ENCODE peak calls at places on chromosomes 16 and 17, in seven cellular contexts. One of them, this sample, is unnamed.

GRCh38 chr16:19284207-19284606 is 1.3 kb upstream of the CLEC19A start:
- DNase-seq in stimulated activated CD4-positive, alpha-beta T cell treated with anti-CD3 and anti-CD28 coated beads, Interleukin-1b, Interleukin-23, amount 100 ng/mL, for 1 hour: no peak
- DNase-seq in neural crest cell: no peak
- DNase-seq in activated T-helper 1 cell treated with anti-CD3 and anti-CD28 coated beads, Interleukin-12 subunit alpha, Interleukin-12 subunit beta, Interleukin-2, Interleukin-4 antibody, amounts not matched to agents 30 ng/mL and 10 ng/mL and 1 ng/mL, durations not matched to agents 14 hours and 24 hours and 36 hours: no peak
- DNase-seq in mesothelial cell of epicardium: no peak
- DNase-seq in NCI-H1436: no peak
- DNase-seq in iPS-NIHi11: peak
- DNase-seq in this sample: no peak

GRCh38 chr17:9905902-9906301 is 831 bp upstream of the RCVRN start:
- DNase-seq in stimulated activated CD4-positive, alpha-beta T cell treated with anti-CD3 and anti-CD28 coated beads, Interleukin-1b, Interleukin-23, amount 100 ng/mL, for 1 hour: no peak
- DNase-seq in neural crest cell: peak
- DNase-seq in activated T-helper 1 cell treated with anti-CD3 and anti-CD28 coated beads, Interleukin-12 subunit alpha, Interleukin-12 subunit beta, Interleukin-2, Interleukin-4 antibody, amounts not matched to agents 30 ng/mL and 10 ng/mL and 1 ng/mL, durations not matched to agents 14 hours and 24 hours and 36 hours: no peak
- DNase-seq in mesothelial cell of epicardium: no peak
- DNase-seq in NCI-H1436: no peak
- DNase-seq in iPS-NIHi11: peak
- DNase-seq in this sample: peak

GRCh38 chr17:50845260-50846147 is 10.1 kb downstream of the WFIKKN2 start:
- DNase-seq in stimulated activated CD4-positive, alpha-beta T cell treated with anti-CD3 and anti-CD28 coated beads, Interleukin-1b, Interleukin-23, amount 100 ng/mL, for 1 hour: no peak
- DNase-seq in neural crest cell: no peak
- DNase-seq in activated T-helper 1 cell treated with anti-CD3 and anti-CD28 coated beads, Interleukin-12 subunit alpha, Interleukin-12 subunit beta, Interleukin-2, Interleukin-4 antibody, amounts not matched to agents 30 ng/mL and 10 ng/mL and 1 ng/mL, durations not matched to agents 14 hours and 24 hours and 36 hours: no peak
- DNase-seq in mesothelial cell of epicardium: no peak
- DNase-seq in NCI-H1436: no peak
- DNase-seq in iPS-NIHi11: no peak
- DNase-seq in this sample: peak

GRCh38 chr17:65370669-65371126 is 190.8 kb downstream of the AXIN2 start:
- DNase-seq in stimulated activated CD4-positive, alpha-beta T cell treated with anti-CD3 and anti-CD28 coated beads, Interleukin-1b, Interleukin-23, amount 100 ng/mL, for 1 hour: no peak
- DNase-seq in neural crest cell: no peak
- DNase-seq in activated T-helper 1 cell treated with anti-CD3 and anti-CD28 coated beads, Interleukin-12 subunit alpha, Interleukin-12 subunit beta, Interleukin-2, Interleukin-4 antibody, amounts not matched to agents 30 ng/mL and 10 ng/mL and 1 ng/mL, durations not matched to agents 14 hours and 24 hours and 36 hours: no peak
- DNase-seq in mesothelial cell of epicardium: no peak
- DNase-seq in NCI-H1436: no peak
- DNase-seq in iPS-NIHi11: peak
- DNase-seq in this sample: no peak

GRCh38 chr17:28946239-28946638 is 5.1 kb downstream of the PHF12 start:
- DNase-seq in stimulated activated CD4-positive, alpha-beta T cell treated with anti-CD3 and anti-CD28 coated beads, Interleukin-1b, Interleukin-23, amount 100 ng/mL, for 1 hour: no peak
- DNase-seq in neural crest cell: no peak
- DNase-seq in activated T-helper 1 cell treated with anti-CD3 and anti-CD28 coated beads, Interleukin-12 subunit alpha, Interleukin-12 subunit beta, Interleukin-2, Interleukin-4 antibody, amounts not matched to agents 30 ng/mL and 10 ng/mL and 1 ng/mL, durations not matched to agents 14 hours and 24 hours and 36 hours: no peak
- DNase-seq in mesothelial cell of epicardium: no peak
- DNase-seq in NCI-H1436: no peak
- DNase-seq in iPS-NIHi11: no peak
- DNase-seq in this sample: no peak

GRCh38 chr16:66640724-66641314 is 36.3 kb downstream of the CMTM3 start:
- DNase-seq in stimulated activated CD4-positive, alpha-beta T cell treated with anti-CD3 and anti-CD28 coated beads, Interleukin-1b, Interleukin-23, amount 100 ng/mL, for 1 hour: no peak
- DNase-seq in neural crest cell: no peak
- DNase-seq in activated T-helper 1 cell treated with anti-CD3 and anti-CD28 coated beads, Interleukin-12 subunit alpha, Interleukin-12 subunit beta, Interleukin-2, Interleukin-4 antibody, amounts not matched to agents 30 ng/mL and 10 ng/mL and 1 ng/mL, durations not matched to agents 14 hours and 24 hours and 36 hours: no peak
- DNase-seq in mesothelial cell of epicardium: no peak
- DNase-seq in NCI-H1436: no peak
- DNase-seq in iPS-NIHi11: no peak
- DNase-seq in this sample: no peak

GRCh38 chr16:87806246-87806607 is 40.4 kb upstream of the KLHDC4 start:
- DNase-seq in stimulated activated CD4-positive, alpha-beta T cell treated with anti-CD3 and anti-CD28 coated beads, Interleukin-1b, Interleukin-23, amount 100 ng/mL, for 1 hour: no peak
- DNase-seq in neural crest cell: no peak
- DNase-seq in activated T-helper 1 cell treated with anti-CD3 and anti-CD28 coated beads, Interleukin-12 subunit alpha, Interleukin-12 subunit beta, Interleukin-2, Interleukin-4 antibody, amounts not matched to agents 30 ng/mL and 10 ng/mL and 1 ng/mL, durations not matched to agents 14 hours and 24 hours and 36 hours: peak
- DNase-seq in mesothelial cell of epicardium: no peak
- DNase-seq in NCI-H1436: no peak
- DNase-seq in iPS-NIHi11: no peak
- DNase-seq in this sample: no peak

GRCh38 chr16:24748242-24748641 is 18.8 kb downstream of the TNRC6A start:
- DNase-seq in stimulated activated CD4-positive, alpha-beta T cell treated with anti-CD3 and anti-CD28 coated beads, Interleukin-1b, Interleukin-23, amount 100 ng/mL, for 1 hour: no peak
- DNase-seq in neural crest cell: no peak
- DNase-seq in activated T-helper 1 cell treated with anti-CD3 and anti-CD28 coated beads, Interleukin-12 subunit alpha, Interleukin-12 subunit beta, Interleukin-2, Interleukin-4 antibody, amounts not matched to agents 30 ng/mL and 10 ng/mL and 1 ng/mL, durations not matched to agents 14 hours and 24 hours and 36 hours: no peak
- DNase-seq in mesothelial cell of epicardium: no peak
- DNase-seq in NCI-H1436: no peak
- DNase-seq in iPS-NIHi11: no peak
- DNase-seq in this sample: no peak

GRCh38 chr17:19389386-19389785 is 2.4 kb upstream of the MFAP4 start:
- DNase-seq in stimulated activated CD4-positive, alpha-beta T cell treated with anti-CD3 and anti-CD28 coated beads, Interleukin-1b, Interleukin-23, amount 100 ng/mL, for 1 hour: no peak
- DNase-seq in neural crest cell: no peak
- DNase-seq in activated T-helper 1 cell treated with anti-CD3 and anti-CD28 coated beads, Interleukin-12 subunit alpha, Interleukin-12 subunit beta, Interleukin-2, Interleukin-4 antibody, amounts not matched to agents 30 ng/mL and 10 ng/mL and 1 ng/mL, durations not matched to agents 14 hours and 24 hours and 36 hours: no peak
- DNase-seq in mesothelial cell of epicardium: no peak
- DNase-seq in NCI-H1436: no peak
- DNase-seq in iPS-NIHi11: no peak
- DNase-seq in this sample: no peak

GRCh38 chr16:49382916-49383315 is 9.3 kb downstream of the C16orf78 start:
- DNase-seq in stimulated activated CD4-positive, alpha-beta T cell treated with anti-CD3 and anti-CD28 coated beads, Interleukin-1b, Interleukin-23, amount 100 ng/mL, for 1 hour: no peak
- DNase-seq in neural crest cell: peak
- DNase-seq in activated T-helper 1 cell treated with anti-CD3 and anti-CD28 coated beads, Interleukin-12 subunit alpha, Interleukin-12 subunit beta, Interleukin-2, Interleukin-4 antibody, amounts not matched to agents 30 ng/mL and 10 ng/mL and 1 ng/mL, durations not matched to agents 14 hours and 24 hours and 36 hours: no peak
- DNase-seq in mesothelial cell of epicardium: no peak
- DNase-seq in NCI-H1436: no peak
- DNase-seq in iPS-NIHi11: peak
- DNase-seq in this sample: peak

GRCh38 chr16:49564577-49565224 is 191.1 kb downstream of the C16orf78 start:
- DNase-seq in stimulated activated CD4-positive, alpha-beta T cell treated with anti-CD3 and anti-CD28 coated beads, Interleukin-1b, Interleukin-23, amount 100 ng/mL, for 1 hour: no peak
- DNase-seq in neural crest cell: no peak
- DNase-seq in activated T-helper 1 cell treated with anti-CD3 and anti-CD28 coated beads, Interleukin-12 subunit alpha, Interleukin-12 subunit beta, Interleukin-2, Interleukin-4 antibody, amounts not matched to agents 30 ng/mL and 10 ng/mL and 1 ng/mL, durations not matched to agents 14 hours and 24 hours and 36 hours: no peak
- DNase-seq in mesothelial cell of epicardium: no peak
- DNase-seq in NCI-H1436: no peak
- DNase-seq in iPS-NIHi11: no peak
- DNase-seq in this sample: no peak

GRCh38 chr17:15493031-15493750 is 25.8 kb upstream of the CDRT4 start:
- DNase-seq in stimulated activated CD4-positive, alpha-beta T cell treated with anti-CD3 and anti-CD28 coated beads, Interleukin-1b, Interleukin-23, amount 100 ng/mL, for 1 hour: no peak
- DNase-seq in neural crest cell: no peak
- DNase-seq in activated T-helper 1 cell treated with anti-CD3 and anti-CD28 coated beads, Interleukin-12 subunit alpha, Interleukin-12 subunit beta, Interleukin-2, Interleukin-4 antibody, amounts not matched to agents 30 ng/mL and 10 ng/mL and 1 ng/mL, durations not matched to agents 14 hours and 24 hours and 36 hours: no peak
- DNase-seq in mesothelial cell of epicardium: no peak
- DNase-seq in NCI-H1436: no peak
- DNase-seq in iPS-NIHi11: no peak
- DNase-seq in this sample: no peak

GRCh38 chr16:58661199-58661830 is 23.3 kb downstream of the SLC38A7 start:
- DNase-seq in stimulated activated CD4-positive, alpha-beta T cell treated with anti-CD3 and anti-CD28 coated beads, Interleukin-1b, Interleukin-23, amount 100 ng/mL, for 1 hour: no peak
- DNase-seq in neural crest cell: peak
- DNase-seq in activated T-helper 1 cell treated with anti-CD3 and anti-CD28 coated beads, Interleukin-12 subunit alpha, Interleukin-12 subunit beta, Interleukin-2, Interleukin-4 antibody, amounts not matched to agents 30 ng/mL and 10 ng/mL and 1 ng/mL, durations not matched to agents 14 hours and 24 hours and 36 hours: no peak
- DNase-seq in mesothelial cell of epicardium: no peak
- DNase-seq in NCI-H1436: peak
- DNase-seq in iPS-NIHi11: peak
- DNase-seq in this sample: peak